ENCODE peak calls at places on chromosomes 5 and 9, in five cellular contexts. K, N, A, V and Z are unnamed samples.

GRCh38 chr9:34332370-34332964 is 3.1 kb downstream of the NUDT2 start:
- DNase-seq in K (no peak), N (peak; percentile 52), A (no peak), V (no peak), Z (no peak)

GRCh38 chr5:174222891-174223290 is 177.4 kb downstream of the NSG2 start:
- DNase-seq in K (no peak), N (no peak), A (no peak), V (no peak), Z (no peak)

GRCh38 chr5:81095835-81096234 is 135.7 kb downstream of the RASGRF2 start:
- DNase-seq in K (no peak), N (no peak), A (no peak), V (no peak), Z (no peak)

GRCh38 chr5:154421868-154422267 is 23.9 kb upstream of the SAP30L start:
- DNase-seq in K (no peak), N (peak; percentile 16), A (no peak), V (no peak), Z (no peak)

GRCh38 chr9:123107639-123108285 is 74.3 kb downstream of the GPR21 start:
- DNase-seq in K (no peak), N (no peak), A (no peak), V (no peak), Z (no peak)

GRCh38 chr5:124773291-124774001 is 27.0 kb upstream of the ZNF608 start:
- DNase-seq in K (no peak), N (no peak), A (no peak), V (no peak), Z (no peak)

GRCh38 chr9:120477534-120478001 is 102.4 kb downstream of the CDK5RAP2 start:
- DNase-seq in K (peak; percentile 41), N (peak; percentile 92), A (peak; percentile 53), V (peak; percentile 57), Z (peak; percentile 67)

GRCh38 chr5:36790847-36791246 is 85.7 kb upstream of the NIPBL start:
- DNase-seq in K (no peak), N (peak; percentile 1), A (no peak), V (no peak), Z (no peak)

GRCh38 chr9:78406933-78407332 is 110.0 kb downstream of the PSAT1 start:
- DNase-seq in K (peak; percentile 65), N (no peak), A (no peak), V (peak; percentile 74), Z (no peak)

GRCh38 chr5:72955143-72955767 is 586 bp upstream of the FCHO2 start:
- DNase-seq in K (peak; percentile 80), N (no peak), A (peak; percentile 78), V (peak; percentile 81), Z (peak; percentile 87)

GRCh38 chr5:76831108-76831447 is 12.2 kb downstream of the F2RL1 start:
- DNase-seq in K (no peak), N (no peak), A (no peak), V (peak; percentile 46), Z (no peak)

GRCh38 chr9:1837453-1838084 is 177.6 kb upstream of the SMARCA2 start:
- DNase-seq in K (no peak), N (peak; percentile 18), A (peak; percentile 11), V (no peak), Z (no peak)

GRCh38 chr5:173800340-173800739 is 87.8 kb upstream of the CPEB4 start:
- DNase-seq in K (no peak), N (no peak), A (no peak), V (no peak), Z (no peak)

GRCh38 chr9:127444921-127445850 is 6.0 kb downstream of the RPL12 start:
- DNase-seq in K (no peak), N (peak; percentile 42), A (no peak), V (no peak), Z (no peak)

DNA sequence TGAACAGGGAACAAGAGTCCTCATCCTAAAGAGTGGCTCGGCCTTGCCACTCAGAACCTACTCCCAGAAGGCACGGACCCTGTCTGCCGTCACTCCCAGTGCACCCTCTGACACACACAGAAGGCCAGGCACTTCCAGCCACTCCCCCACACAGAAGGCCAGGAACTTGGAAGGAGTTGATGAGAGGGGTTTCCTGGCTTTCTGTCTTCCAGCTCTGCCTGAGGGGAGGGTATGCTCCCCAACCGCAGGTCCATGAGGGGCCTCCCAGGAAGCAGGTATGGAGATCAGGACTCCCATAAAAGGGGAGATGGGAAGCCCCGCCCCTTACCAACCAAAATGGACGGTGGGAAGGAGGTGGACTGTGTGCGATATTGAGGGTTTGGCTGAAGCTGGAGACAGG is 247.6 kb upstream of the IRX4 start:
- DNase-seq in K (no peak), N (no peak), A (no peak), V (no peak), Z (no peak)
- H3K9me3 ChIP-seq in K (no peaks in the 10 kb centered on the region), N (no peaks in the 10 kb centered on the region), A (no peaks in the 10 kb centered on the region), V (no peaks in the 10 kb centered on the region), Z (no peaks in the 10 kb centered on the region)

DNA sequence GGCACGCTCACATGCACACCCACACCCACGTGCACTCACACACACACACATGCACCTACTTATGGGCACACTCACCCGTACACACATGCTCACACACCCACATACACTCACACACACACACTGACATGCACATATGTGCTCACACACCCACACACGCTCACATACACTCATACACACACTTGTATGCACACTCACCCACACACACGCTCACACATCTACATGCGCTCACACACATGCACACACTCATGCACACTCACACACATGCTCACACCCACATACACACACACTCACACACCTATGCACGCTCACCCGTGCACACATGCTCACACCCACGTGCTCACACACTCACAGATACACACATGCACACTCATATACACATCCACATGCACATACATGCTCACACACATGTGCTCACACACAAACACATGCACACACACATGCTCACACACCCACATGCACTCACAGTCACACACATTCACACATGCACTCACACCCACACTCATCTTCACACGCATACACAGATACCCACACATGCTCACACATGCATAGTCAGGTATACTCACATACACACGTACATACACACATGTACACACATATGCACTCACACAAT is 138.3 kb downstream of the OLFM1 start:
- DNase-seq in K (no peak), N (no peak), A (no peak), V (no peak), Z (no peak)
- H3K9me3 ChIP-seq in K (no peaks in the 10 kb centered on the region), N (peaks cover 11% of the 10 kb centered on the region), A (no peaks in the 10 kb centered on the region), V (no peaks in the 10 kb centered on the region), Z (no peaks in the 10 kb centered on the region)

GRCh38 chr5:5524327-5524726 is 101.8 kb downstream of the ICE1 start:
- DNase-seq in K (no peak), N (no peak), A (no peak), V (no peak), Z (no peak)

GRCh38 chr5:5522336-5522735 is 99.9 kb downstream of the ICE1 start:
- DNase-seq in K (no peak), N (no peak), A (no peak), V (no peak), Z (no peak)

GRCh38 chr5:5523066-5523505 is 100.6 kb downstream of the ICE1 start:
- DNase-seq in K (no peak), N (peak; percentile 0), A (no peak), V (no peak), Z (peak; percentile 14)

GRCh38 chr5:5521029-5521428 is 98.6 kb downstream of the ICE1 start:
- DNase-seq in K (no peak), N (no peak), A (no peak), V (no peak), Z (no peak)

GRCh38 chr5:5521478-5521877 is 99.0 kb downstream of the ICE1 start:
- DNase-seq in K (no peak), N (no peak), A (no peak), V (no peak), Z (no peak)
- H3K9me3 ChIP-seq in K (no peaks in the 10 kb centered on the region), N (no peaks in the 10 kb centered on the region), A (no peaks in the 10 kb centered on the region), V (no peaks in the 10 kb centered on the region), Z (no peaks in the 10 kb centered on the region)

GRCh38 chr5:85484982-85485574 is 1100.4 kb upstream of the EDIL3 start:
- DNase-seq in K (no peak), N (no peak), A (no peak), V (no peak), Z (no peak)
- H3K9me3 ChIP-seq in K (no peaks in the 10 kb centered on the region), N (no peaks in the 10 kb centered on the region), A (peaks cover 14% of the 10 kb centered on the region), V (no peaks in the 10 kb centered on the region), Z (peaks cover 17% of the 10 kb centered on the region)

GRCh38 chr9:4237748-4238511 is 61.9 kb downstream of the GLIS3 start:
- DNase-seq in K (no peak), N (no peak), A (no peak), V (no peak), Z (no peak)
- H3K9me3 ChIP-seq in K (no peaks in the 10 kb centered on the region), N (no peaks in the 10 kb centered on the region), A (no peaks in the 10 kb centered on the region), V (no peaks in the 10 kb centered on the region), Z (no peaks in the 10 kb centered on the region)